ENCODE peak calls at places on chromosomes 7 and 10, in six cellular contexts. H, Q, W, V, S and T are unnamed samples.

GRCh38 chr10:125602825-125603224 is 80.1 kb downstream of the TEX36 start:
- DNase-seq in H (no peak), Q (no peak), W (no peak), V (no peak), S (no peak), T (no peak)

GRCh38 chr10:130441041-130441440 is 304.9 kb downstream of the GLRX3 start:
- DNase-seq in H (no peak), Q (no peak), W (no peak), V (no peak), S (no peak), T (no peak)

GRCh38 chr7:98956469-98956868 is 78.1 kb downstream of the TRRAP start:
- DNase-seq in H (no peak), Q (no peak), W (no peak), V (no peak), S (no peak), T (no peak)

GRCh38 chr7:151992375-151992774 is 33.1 kb upstream of the GALNT11 start:
- DNase-seq in H (peak), Q (no peak), W (peak), V (peak), S (peak), T (peak)

GRCh38 chr7:123924941-123925340 is at the start of gene SPAM1:
- DNase-seq in H (no peak), Q (no peak), W (no peak), V (no peak), S (no peak), T (no peak)

GRCh38 chr7:73865738-73866445 is 4.9 kb downstream of the TMEM270 start:
- DNase-seq in H (peak), Q (no peak), W (peak), V (no peak), S (peak), T (no peak)

GRCh38 chr7:66925255-66925654 is 4.2 kb downstream of the TMEM248 start:
- DNase-seq in H (no peak), Q (no peak), W (no peak), V (no peak), S (no peak), T (no peak)

GRCh38 chr7:16594061-16594460 is 51.5 kb downstream of the ANKMY2 start:
- DNase-seq in H (peak), Q (peak), W (no peak), V (no peak), S (no peak), T (no peak)

GRCh38 chr7:74101061-74101681 is 17.6 kb downstream of the LIMK1 start:
- DNase-seq in H (no peak), Q (no peak), W (no peak), V (no peak), S (no peak), T (no peak)

GRCh38 chr7:124276005-124276606 is 243.2 kb upstream of the TMEM229A start:
- DNase-seq in H (peak), Q (no peak), W (peak), V (no peak), S (peak), T (no peak)

GRCh38 chr10:132493246-132493755 is 44.3 kb upstream of the INPP5A start:
- DNase-seq in H (no peak), Q (no peak), W (no peak), V (no peak), S (no peak), T (no peak)

GRCh38 chr7:16916111-16916639 is 34.4 kb upstream of the AGR3 start:
- DNase-seq in H (peak), Q (peak), W (peak), V (no peak), S (no peak), T (no peak)

GRCh38 chr7:130356760-130357611 is 12.4 kb downstream of the CPA5 start:
- DNase-seq in H (peak), Q (no peak), W (peak), V (no peak), S (no peak), T (no peak)

GRCh38 chr7:35003679-35004278 is 33.5 kb downstream of the DPY19L1 start:
- DNase-seq in H (peak), Q (peak), W (peak), V (no peak), S (no peak), T (peak)

GRCh38 chr7:102434039-102434481 is 685 bp downstream of the ORAI2 start:
- DNase-seq in H (no peak), Q (no peak), W (no peak), V (no peak), S (peak), T (no peak)

GRCh38 chr7:48680996-48681395 is 243.4 kb upstream of the CDC14C start:
- DNase-seq in H (no peak), Q (no peak), W (no peak), V (no peak), S (no peak), T (peak)

GRCh38 chr7:95688931-95689453 is 83.4 kb upstream of the DYNC1I1 start:
- DNase-seq in H (peak), Q (no peak), W (peak), V (no peak), S (no peak), T (no peak)

GRCh38 chr7:100515072-100515532 is 23.9 kb upstream of the AGFG2 start:
- DNase-seq in H (peak), Q (peak), W (peak), V (no peak), S (no peak), T (no peak)

GRCh38 chr10:28839600-28840007 is 162.3 kb downstream of the BAMBI start:
- DNase-seq in H (no peak), Q (no peak), W (no peak), V (no peak), S (no peak), T (peak)

GRCh38 chr10:77844713-77845454 is 81.7 kb downstream of the DLG5 start:
- DNase-seq in H (peak), Q (peak), W (peak), V (no peak), S (no peak), T (no peak)

GRCh38 chr7:51472873-51473272 is 156.3 kb upstream of the COBL start:
- DNase-seq in H (no peak), Q (no peak), W (no peak), V (no peak), S (no peak), T (no peak)